ENCODE peak calls at places on chromosomes 2 and 18, in five cellular contexts. One of them, this sample, is unnamed.

GRCh38 chr18:25399554-25399953 is 47.6 kb upstream of the ZNF521 start:
- DNase-seq in H1: no peak
- DNase-seq in RKO: peak
- DNase-seq in psoas muscle: no peak
- DNase-seq in GOT3: no peak
- DNase-seq in this sample: no peak

GRCh38 chr2:225337183-225337582 is 62.3 kb upstream of the NYAP2 start:
- DNase-seq in H1: no peak
- DNase-seq in RKO: no peak
- DNase-seq in psoas muscle: no peak
- DNase-seq in GOT3: no peak
- DNase-seq in this sample: no peak

GRCh38 chr18:39406941-39407340 is 1841.3 kb upstream of the CELF4 start:
- DNase-seq in H1: no peak
- DNase-seq in RKO: no peak
- DNase-seq in psoas muscle: no peak
- DNase-seq in GOT3: no peak
- DNase-seq in this sample: no peak

GRCh38 chr18:21362921-21363320 is 120.9 kb downstream of the GREB1L start:
- DNase-seq in H1: no peak
- DNase-seq in RKO: no peak
- DNase-seq in psoas muscle: no peak
- DNase-seq in GOT3: no peak
- DNase-seq in this sample: no peak

GRCh38 chr2:132439703-132440398 is 23.2 kb downstream of the GPR39 start:
- DNase-seq in H1: no peak
- DNase-seq in RKO: no peak
- DNase-seq in psoas muscle: no peak
- DNase-seq in GOT3: no peak
- DNase-seq in this sample: no peak

GRCh38 chr2:10452334-10452733 is 4.2 kb upstream of the ODC1 start:
- DNase-seq in H1: no peak
- DNase-seq in RKO: peak
- DNase-seq in psoas muscle: no peak
- DNase-seq in GOT3: peak
- DNase-seq in this sample: no peak

GRCh38 chr18:25350561-25351201 is 1.3 kb downstream of the ZNF521 start:
- DNase-seq in H1: no peak
- DNase-seq in RKO: no peak
- DNase-seq in psoas muscle: peak
- DNase-seq in GOT3: no peak
- DNase-seq in this sample: peak

GRCh38 chr2:48483916-48484315 is 46.0 kb upstream of the STON1 start:
- DNase-seq in H1: no peak
- DNase-seq in RKO: no peak
- DNase-seq in psoas muscle: no peak
- DNase-seq in GOT3: no peak
- DNase-seq in this sample: no peak

GRCh38 chr2:45184606-45185005 is 175.4 kb upstream of the SIX2 start:
- DNase-seq in H1: no peak
- DNase-seq in RKO: peak
- DNase-seq in psoas muscle: no peak
- DNase-seq in GOT3: no peak
- DNase-seq in this sample: no peak

GRCh38 chr2:177400337-177400923 is 7.9 kb downstream of the AGPS start:
- DNase-seq in H1: no peak
- DNase-seq in RKO: no peak
- DNase-seq in psoas muscle: no peak
- DNase-seq in GOT3: no peak
- DNase-seq in this sample: no peak

GRCh38 chr2:349390-349789 is 61.5 kb upstream of the ALKAL2 start:
- DNase-seq in H1: no peak
- DNase-seq in RKO: no peak
- DNase-seq in psoas muscle: no peak
- DNase-seq in GOT3: no peak
- DNase-seq in this sample: no peak

GRCh38 chr2:217124050-217124449 is 264.2 kb upstream of the TNP1 start:
- DNase-seq in H1: no peak
- DNase-seq in RKO: no peak
- DNase-seq in psoas muscle: no peak
- DNase-seq in GOT3: no peak
- DNase-seq in this sample: no peak

GRCh38 chr2:160269365-160269764 is 69.3 kb upstream of the ITGB6 start:
- DNase-seq in H1: no peak
- DNase-seq in RKO: no peak
- DNase-seq in psoas muscle: no peak
- DNase-seq in GOT3: no peak
- DNase-seq in this sample: peak

GRCh38 chr2:17658251-17658843 is 95.3 kb downstream of the SMC6 start:
- DNase-seq in H1: no peak
- DNase-seq in RKO: no peak
- DNase-seq in psoas muscle: no peak
- DNase-seq in GOT3: no peak
- DNase-seq in this sample: no peak

GRCh38 chr18:54416459-54416858 is 58.8 kb downstream of the C18orf54 start:
- DNase-seq in H1: no peak
- DNase-seq in RKO: no peak
- DNase-seq in psoas muscle: no peak
- DNase-seq in GOT3: no peak
- DNase-seq in this sample: no peak

GRCh38 chr2:25073914-25074313 is 32.0 kb downstream of the EFR3B start:
- DNase-seq in H1: no peak
- DNase-seq in RKO: no peak
- DNase-seq in psoas muscle: no peak
- DNase-seq in GOT3: no peak
- DNase-seq in this sample: no peak

GRCh38 chr2:191758420-191759199 is 80.7 kb downstream of the NABP1 start:
- DNase-seq in H1: peak
- DNase-seq in RKO: peak
- DNase-seq in psoas muscle: no peak
- DNase-seq in GOT3: peak
- DNase-seq in this sample: peak

GRCh38 chr2:67255933-67256615 is 141.1 kb upstream of the ETAA1 start:
- DNase-seq in H1: no peak
- DNase-seq in RKO: no peak
- DNase-seq in psoas muscle: no peak
- DNase-seq in GOT3: no peak
- DNase-seq in this sample: no peak

GRCh38 chr2:233297076-233297475 is 10.5 kb upstream of the SAG start:
- DNase-seq in H1: no peak
- DNase-seq in RKO: no peak
- DNase-seq in psoas muscle: no peak
- DNase-seq in GOT3: no peak
- DNase-seq in this sample: no peak

GRCh38 chr2:199659207-199659606 is 191.8 kb downstream of the FTCDNL1 start:
- DNase-seq in H1: peak
- DNase-seq in RKO: no peak
- DNase-seq in psoas muscle: peak
- DNase-seq in GOT3: no peak
- DNase-seq in this sample: peak

GRCh38 chr2:204145197-204146190 is 208.9 kb downstream of the ICOS start:
- DNase-seq in H1: peak
- DNase-seq in RKO: peak
- DNase-seq in psoas muscle: peak
- DNase-seq in GOT3: peak
- DNase-seq in this sample: peak

GRCh38 chr2:60867848-60868247 is 13.5 kb upstream of the REL start:
- DNase-seq in H1: no peak
- DNase-seq in RKO: no peak
- DNase-seq in psoas muscle: no peak
- DNase-seq in GOT3: no peak
- DNase-seq in this sample: no peak

GRCh38 chr2:197803033-197803444 is 1.4 kb upstream of the PLCL1 start:
- DNase-seq in H1: no peak
- DNase-seq in RKO: peak
- DNase-seq in psoas muscle: no peak
- DNase-seq in GOT3: no peak
- DNase-seq in this sample: no peak

GRCh38 chr18:5600376-5601071 is 56.7 kb upstream of the EPB41L3 start:
- DNase-seq in H1: no peak
- DNase-seq in RKO: peak
- DNase-seq in psoas muscle: no peak
- DNase-seq in GOT3: no peak
- DNase-seq in this sample: no peak

GRCh38 chr2:239193426-239193825 is 207.4 kb downstream of the HDAC4 start:
- DNase-seq in H1: no peak
- DNase-seq in RKO: no peak
- DNase-seq in psoas muscle: no peak
- DNase-seq in GOT3: no peak
- DNase-seq in this sample: no peak

GRCh38 chr2:111618577-111618930 is 265.4 kb downstream of the ANAPC1 start:
- DNase-seq in H1: no peak
- DNase-seq in RKO: no peak
- DNase-seq in psoas muscle: no peak
- DNase-seq in GOT3: no peak
- DNase-seq in this sample: no peak

GRCh38 chr2:20661028-20661980 is 5.6 kb upstream of the GDF7 start:
- DNase-seq in H1: peak
- DNase-seq in RKO: peak
- DNase-seq in psoas muscle: peak
- DNase-seq in GOT3: peak
- DNase-seq in this sample: peak

GRCh38 chr18:12470382-12471090 is 62.8 kb downstream of the PRELID3A start:
- DNase-seq in H1: no peak
- DNase-seq in RKO: no peak
- DNase-seq in psoas muscle: no peak
- DNase-seq in GOT3: no peak
- DNase-seq in this sample: no peak

GRCh38 chr18:37483221-37483971 is 82.2 kb downstream of the CELF4 start:
- DNase-seq in H1: no peak
- DNase-seq in RKO: peak
- DNase-seq in psoas muscle: no peak
- DNase-seq in GOT3: no peak
- DNase-seq in this sample: peak

GRCh38 chr2:28586864-28587263 is 91.0 kb downstream of the PLB1 start:
- DNase-seq in H1: no peak
- DNase-seq in RKO: no peak
- DNase-seq in psoas muscle: no peak
- DNase-seq in GOT3: no peak
- DNase-seq in this sample: no peak

GRCh38 chr2:25230626-25231311 is 62.4 kb upstream of the POMC start:
- DNase-seq in H1: no peak
- DNase-seq in RKO: no peak
- DNase-seq in psoas muscle: no peak
- DNase-seq in GOT3: no peak
- DNase-seq in this sample: no peak

GRCh38 chr18:8988262-8988871 is 114.1 kb upstream of the NDUFV2 start:
- DNase-seq in H1: peak
- DNase-seq in RKO: peak
- DNase-seq in psoas muscle: peak
- DNase-seq in GOT3: no peak
- DNase-seq in this sample: peak

GRCh38 chr2:237154050-237154638 is 68.5 kb downstream of the COPS8 start:
- DNase-seq in H1: no peak
- DNase-seq in RKO: peak
- DNase-seq in psoas muscle: no peak
- DNase-seq in GOT3: no peak
- DNase-seq in this sample: peak

GRCh38 chr18:50473896-50474295 is 86.0 kb upstream of the MAPK4 start:
- DNase-seq in H1: no peak
- DNase-seq in RKO: no peak
- DNase-seq in psoas muscle: no peak
- DNase-seq in GOT3: no peak
- DNase-seq in this sample: no peak

GRCh38 chr2:25521665-25522387 is 151.6 kb downstream of the DTNB start:
- DNase-seq in H1: no peak
- DNase-seq in RKO: peak
- DNase-seq in psoas muscle: no peak
- DNase-seq in GOT3: no peak
- DNase-seq in this sample: peak

GRCh38 chr2:233519787-233520611 is 46.6 kb downstream of the USP40 start:
- DNase-seq in H1: no peak
- DNase-seq in RKO: no peak
- DNase-seq in psoas muscle: no peak
- DNase-seq in GOT3: no peak
- DNase-seq in this sample: no peak

GRCh38 chr18:49016648-49017539 is 66.1 kb upstream of the SMAD7 start:
- DNase-seq in H1: peak
- DNase-seq in RKO: no peak
- DNase-seq in psoas muscle: peak
- DNase-seq in GOT3: peak
- DNase-seq in this sample: no peak

GRCh38 chr2:12538300-12538699 is 178.4 kb upstream of the TRIB2 start:
- DNase-seq in H1: no peak
- DNase-seq in RKO: no peak
- DNase-seq in psoas muscle: no peak
- DNase-seq in GOT3: no peak
- DNase-seq in this sample: no peak

This sample was measured in testis.